ENCODE peak calls at places on chromosomes 2 and 18, in four cellular contexts. C, R, Z and A are unnamed samples.

GRCh38 chr18:74631242-74632087 is 33.8 kb downstream of the ZNF407 start:
- DNase-seq in C (no peak), R (peak), Z (no peak), A (no peak)

GRCh38 chr2:28358668-28359201 is 33.9 kb upstream of the FOSL2 start:
- DNase-seq in C (no peak), R (no peak), Z (no peak), A (peak)

GRCh38 chr2:74553892-74554820 is at the start of the genes DOK1 and LOXL3:
- DNase-seq in C (peak), R (peak), Z (peak), A (peak)

GRCh38 chr2:216006164-216006663 is 7.1 kb downstream of the MREG start:
- DNase-seq in C (peak), R (no peak), Z (no peak), A (no peak)

GRCh38 chr2:104854507-104855173 is 725 bp downstream of the POU3F3 start:
- DNase-seq in C (no peak), R (no peak), Z (no peak), A (no peak)

GRCh38 chr2:191114403-191114886 is 36.3 kb downstream of the STAT4 start:
- DNase-seq in C (no peak), R (peak), Z (no peak), A (no peak)

GRCh38 chr2:121075641-121076500 is 209.1 kb downstream of the TFCP2L1 start:
- DNase-seq in C (no peak), R (no peak), Z (no peak), A (no peak)

GRCh38 chr18:76274470-76275289 is 220.4 kb downstream of the ZNF516 start:
- DNase-seq in C (no peak), R (no peak), Z (peak), A (no peak)

GRCh38 chr2:173059941-173060575 is 15.6 kb upstream of the MAP3K20 start:
- DNase-seq in C (no peak), R (peak), Z (no peak), A (no peak)

GRCh38 chr2:31196622-31197021 is 20.7 kb downstream of the CAPN14 start:
- DNase-seq in C (no peak), R (no peak), Z (no peak), A (no peak)